ENCODE peak calls at places on chromosomes 13 and 19, in six cellular contexts. G is heart left ventricle, H is psoas muscle, U is progenitor cell of endocrine pancreas, F is SK-N-SH, A is OCI-LY7. B is an unnamed sample.

GRCh38 chr19:46081928-46082727 is 41.3 kb upstream of the IGFL4 start:
- DNase-seq in G (no peak), H (no peak), U (peak; percentile 18), F (peak; percentile 63), A (peak; percentile 48), B (no peak)

GRCh38 chr13:51396352-51396751 is 56.5 kb downstream of the INTS6 start:
- DNase-seq in G (no peak), H (no peak), U (no peak), F (no peak), A (peak; percentile 65), B (no peak)

GRCh38 chr19:2190848-2191455 is 27.2 kb downstream of the DOT1L start:
- DNase-seq in G (no peak), H (no peak), U (no peak), F (no peak), A (no peak), B (peak; percentile 90)

GRCh38 chr13:75402787-75403186 is 79.2 kb downstream of the TBC1D4 start:
- DNase-seq in G (peak; percentile 67), H (no peak), U (no peak), F (peak; percentile 39), A (no peak), B (no peak)

GRCh38 chr13:75485286-75486062 is 3.5 kb upstream of the TBC1D4 start:
- DNase-seq in G (no peak), H (no peak), U (no peak), F (no peak), A (no peak), B (no peak)

GRCh38 chr13:28489536-28489935 is 5.4 kb downstream of the FLT1 start:
- DNase-seq in G (no peak), H (no peak), U (no peak), F (no peak), A (no peak), B (no peak)

GRCh38 chr13:33236021-33236420 is 49.5 kb downstream of the STARD13 start:
- DNase-seq in G (no peak), H (no peak), U (no peak), F (no peak), A (no peak), B (no peak)

GRCh38 chr19:7494416-7495098 is 5.7 kb upstream of the PEX11G start:
- DNase-seq in G (no peak), H (peak; percentile 40), U (no peak), F (peak; percentile 83), A (no peak), B (no peak)

GRCh38 chr19:29670255-29670654 is 5.0 kb downstream of the PLEKHF1 start:
- DNase-seq in G (no peak), H (no peak), U (no peak), F (no peak), A (no peak), B (no peak)

GRCh38 chr13:37194428-37194861 is 89.0 kb upstream of the CSNK1A1L start:
- DNase-seq in G (no peak), H (no peak), U (no peak), F (no peak), A (no peak), B (no peak)

GRCh38 chr13:81610613-81611012 is 1269.7 kb upstream of the SPRY2 start:
- DNase-seq in G (no peak), H (no peak), U (no peak), F (no peak), A (no peak), B (no peak)

GRCh38 chr19:11227201-11227886 is 12.1 kb upstream of the ANGPTL8 start:
- DNase-seq in G (no peak), H (no peak), U (no peak), F (peak; percentile 73), A (peak; percentile 67), B (no peak)

GRCh38 chr13:90281709-90282108 is 1065.8 kb upstream of the MIR17HG start:
- DNase-seq in G (no peak), H (no peak), U (no peak), F (no peak), A (no peak), B (no peak)

GRCh38 chr19:44872661-44873060 is 18.4 kb upstream of the TOMM40 start:
- DNase-seq in G (no peak), H (no peak), U (no peak), F (no peak), A (no peak), B (no peak)

GRCh38 chr13:76000131-76000530 is 364.0 kb downstream of the LMO7 start:
- DNase-seq in G (no peak), H (no peak), U (no peak), F (no peak), A (no peak), B (no peak)

GRCh38 chr13:39776439-39776838 is 121.0 kb downstream of the COG6 start:
- DNase-seq in G (no peak), H (no peak), U (no peak), F (no peak), A (no peak), B (no peak)

GRCh38 chr19:40460185-40460584 is 5.4 kb downstream of the BLVRB start:
- DNase-seq in G (no peak), H (no peak), U (no peak), F (no peak), A (no peak), B (no peak)

GRCh38 chr19:12574036-12574435 is 22.8 kb upstream of the ZNF564 start:
- DNase-seq in G (no peak), H (no peak), U (no peak), F (no peak), A (peak; percentile 85), B (no peak)

GRCh38 chr13:52399037-52399436 is 6.9 kb downstream of the THSD1 start:
- DNase-seq in G (no peak), H (no peak), U (no peak), F (no peak), A (no peak), B (no peak)

GRCh38 chr19:2333807-2334211 is 5.3 kb downstream of the SPPL2B start:
- DNase-seq in G (no peak), H (no peak), U (no peak), F (no peak), A (no peak), B (no peak)

GRCh38 chr19:16376649-16377048 is 52.0 kb downstream of the KLF2 start:
- DNase-seq in G (no peak), H (no peak), U (no peak), F (peak; percentile 59), A (peak; percentile 58), B (no peak)

GRCh38 chr13:85277753-85278152 is 521.5 kb downstream of the SLITRK6 start:
- DNase-seq in G (no peak), H (no peak), U (no peak), F (no peak), A (no peak), B (no peak)

GRCh38 chr13:99124695-99125334 is 75.8 kb upstream of the UBAC2 start:
- DNase-seq in G (no peak), H (no peak), U (no peak), F (no peak), A (peak; percentile 33), B (no peak)

GRCh38 chr13:61255035-61255796 is 160.4 kb downstream of the PCDH20 start:
- DNase-seq in G (no peak), H (no peak), U (no peak), F (no peak), A (peak; percentile 1), B (no peak)
- TF ChIP-seq CTCF in G (no peak), H (no peak), U (peak; percentile 46), F (no peak), A (peak; percentile 63), B (peak; percentile 67)

DNA sequence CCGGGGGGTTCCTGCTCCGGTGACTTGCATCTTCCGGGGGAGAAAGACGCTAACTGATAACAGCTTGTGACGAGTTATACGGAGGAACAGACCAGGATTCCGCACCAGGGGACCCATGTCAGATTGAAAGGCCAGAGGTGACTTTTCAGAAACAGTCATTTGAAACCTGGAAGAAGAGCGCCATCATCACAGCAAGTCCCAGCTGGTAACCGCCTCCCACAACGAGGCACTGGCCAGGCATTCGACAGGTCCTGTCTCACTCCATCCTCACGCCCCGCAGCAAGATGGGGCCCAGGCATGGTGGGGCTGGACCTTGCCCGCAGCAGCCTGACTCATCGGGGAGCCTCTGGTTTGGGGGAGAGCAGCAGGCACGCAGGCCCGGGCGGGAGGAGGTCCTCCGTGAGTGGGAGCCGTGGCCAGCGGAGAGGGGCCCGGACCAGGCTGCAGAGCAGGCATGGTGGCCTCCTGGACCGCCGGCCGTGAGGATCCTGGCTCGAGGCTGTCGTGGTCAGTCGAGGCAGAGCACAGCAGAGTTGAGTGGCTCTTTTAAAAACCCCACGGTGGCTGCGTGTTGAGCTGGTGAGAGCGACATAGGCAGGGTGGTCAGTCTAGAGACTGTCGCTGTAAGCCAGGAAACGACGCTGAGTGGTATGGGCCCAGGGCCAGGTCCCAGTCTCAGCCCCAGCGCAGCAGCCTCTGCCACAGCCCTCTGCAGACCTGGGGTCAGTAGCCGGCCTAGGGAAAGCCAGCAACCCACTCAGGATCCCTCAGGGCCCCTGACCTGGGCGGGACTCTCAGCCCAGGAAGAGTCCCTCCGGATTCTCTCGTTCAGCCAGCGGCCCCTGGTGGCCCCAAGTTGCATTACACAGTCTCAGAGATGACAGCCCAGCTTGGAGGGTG is 94.9 kb upstream of the MCF2L start:
- DNase-seq in G (peak; percentile 76), H (peak; percentile 83), U (peak; percentile 77), F (peak; percentile 93), A (peak; percentile 56), B (peak; percentile 90)
- TF ChIP-seq CTCF in G (peak; percentile 91), H (peak; percentile 97), U (peak; percentile 93), F (peak; percentile 83), A (peak; percentile 75), B (peak; percentile 96)

DNA sequence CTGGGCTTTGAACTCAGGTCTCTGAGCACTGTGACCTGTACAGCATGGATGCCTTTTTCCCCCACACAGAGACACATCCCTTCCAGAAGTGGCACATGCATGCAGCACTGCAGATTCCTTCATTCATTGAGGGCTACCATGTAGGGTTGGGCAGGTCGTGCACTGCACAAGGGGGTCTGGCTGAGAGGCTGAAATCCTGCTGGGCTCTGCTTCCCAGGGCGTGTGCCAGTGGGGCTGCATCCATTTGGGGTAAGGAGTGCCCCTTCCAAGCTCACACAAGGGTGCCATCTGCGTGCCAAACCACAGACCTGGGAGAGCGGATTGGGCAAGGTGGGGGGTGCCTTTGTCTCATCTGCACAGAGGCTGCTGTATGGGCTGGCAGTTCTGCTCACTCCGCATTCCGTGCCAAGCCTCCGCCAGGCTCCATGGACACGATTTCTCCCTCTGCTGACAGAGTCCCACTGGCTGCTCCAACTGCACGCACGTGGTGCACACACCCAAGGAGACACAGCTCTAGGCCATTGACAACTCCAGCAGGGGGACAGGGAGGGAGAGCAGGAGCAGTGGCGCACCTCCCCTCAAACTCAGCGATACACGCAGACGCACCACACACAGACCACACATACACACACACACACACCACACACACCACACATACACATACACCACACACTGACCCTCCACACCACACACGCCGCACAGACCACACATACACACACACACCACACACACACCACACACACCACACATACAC is 4.5 kb upstream of the SHISA7 start:
- DNase-seq in G (no peak), H (no peak), U (no peak), F (peak; percentile 78), A (no peak), B (no peak)
- TF ChIP-seq CTCF in G (no peak), H (no peak), U (no peak), F (no peak), A (no peak), B (no peak)

GRCh38 chr19:52343548-52343947 is 7.5 kb downstream of the ZNF610 start:
- DNase-seq in G (peak; percentile 50), H (peak; percentile 19), U (peak; percentile 68), F (peak; percentile 74), A (peak; percentile 79), B (no peak)

DNA sequence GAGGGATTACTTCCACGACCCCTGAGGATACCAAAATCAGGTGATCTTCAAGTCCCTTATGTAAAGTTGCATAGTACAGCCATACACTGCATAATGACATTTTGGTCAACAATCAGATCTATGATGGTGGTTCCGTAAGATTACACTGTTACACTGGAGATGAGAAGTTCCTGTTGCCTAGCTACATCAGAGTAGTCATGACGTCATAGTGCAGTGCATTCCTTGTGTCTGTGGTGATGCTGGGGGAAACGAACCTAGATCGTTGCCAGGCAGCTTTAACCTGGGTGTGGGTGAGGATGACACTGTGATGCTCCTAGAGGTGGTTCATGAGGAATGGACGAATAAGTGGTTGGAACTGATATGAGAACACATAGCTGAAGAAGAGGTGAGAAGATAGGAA is 9.1 kb downstream of the ZNF610 start:
- DNase-seq in G (no peak), H (no peak), U (no peak), F (no peak), A (no peak), B (no peak)
- TF ChIP-seq CTCF in G (no peak), H (no peak), U (no peak), F (no peak), A (no peak), B (no peak)